ENCODE peak calls at places on chromosomes 5 and 9, in nine cellular contexts. J is choroid plexus epithelial cell, Y is lower lobe of right lung, R is Caco-2, C is brain microvascular endothelial cell, Q is ovary, B is RWPE2, U is endothelial cell of umbilical vein, X is SK-N-SH. E is an unnamed sample.

GRCh38 chr5:122110990-122111389 is 18.4 kb upstream of the ZNF474 start:
- DNase-seq in J (no peak), Y (no peak), R (no peak), C (no peak), Q (no peak), B (no peak), U (no peak), X (no peak), E (no peak)

GRCh38 chr9:119487118-119487827 is 118.0 kb upstream of the BRINP1 start:
- DNase-seq in J (no peak), Y (no peak), R (no peak), C (no peak), Q (no peak), B (no peak), U (no peak), X (no peak), E (no peak)

GRCh38 chr9:130852801-130853200 is 17.7 kb downstream of the ABL1 start:
- DNase-seq in J (no peak), Y (no peak), R (no peak), C (no peak), Q (no peak), B (no peak), U (no peak), X (no peak), E (no peak)

GRCh38 chr5:170963521-170963920 is 101.7 kb downstream of the RANBP17 start:
- DNase-seq in J (peak; percentile 62), Y (no peak), R (no peak), C (peak; percentile 52), Q (no peak), B (no peak), U (no peak), X (no peak), E (no peak)

GRCh38 chr9:37026085-37026935 is 7.8 kb downstream of the PAX5 start:
- DNase-seq in J (no peak), Y (no peak), R (no peak), C (no peak), Q (no peak), B (no peak), U (no peak), X (peak; percentile 80), E (no peak)

GRCh38 chr5:170056561-170057267 is 49.0 kb upstream of the FOXI1 start:
- DNase-seq in J (no peak), Y (no peak), R (no peak), C (no peak), Q (no peak), B (no peak), U (peak; percentile 5), X (no peak), E (no peak)

GRCh38 chr5:53480474-53481353 is at the start of gene FST:
- DNase-seq in J (peak; percentile 42), Y (peak; percentile 44), R (peak; percentile 32), C (no peak), Q (peak; percentile 20), B (no peak), U (peak; percentile 41), X (peak; percentile 75), E (no peak)

GRCh38 chr9:77291714-77292113 is 114.4 kb downstream of the VPS13A start:
- DNase-seq in J (peak; percentile 73), Y (no peak), R (no peak), C (peak; percentile 49), Q (no peak), B (no peak), U (peak; percentile 43), X (peak; percentile 15), E (peak; percentile 40)

GRCh38 chr9:123011878-123012528 is 21.5 kb upstream of the GPR21 start:
- DNase-seq in J (peak; percentile 79), Y (no peak), R (peak; percentile 10), C (no peak), Q (no peak), B (no peak), U (no peak), X (no peak), E (peak; percentile 65)

GRCh38 chr5:37198842-37199241 is 50.3 kb downstream of the CPLANE1 start:
- DNase-seq in J (peak; percentile 50), Y (no peak), R (no peak), C (no peak), Q (no peak), B (no peak), U (no peak), X (no peak), E (peak; percentile 18)

GRCh38 chr9:125763373-125763772 is 16.2 kb downstream of the PBX3 start:
- DNase-seq in J (peak; percentile 87), Y (no peak), R (no peak), C (no peak), Q (no peak), B (peak; percentile 67), U (peak; percentile 76), X (peak; percentile 17), E (no peak)

GRCh38 chr5:110371725-110372041 is 354.8 kb downstream of the TMEM232 start:
- DNase-seq in J (no peak), Y (no peak), R (no peak), C (no peak), Q (no peak), B (no peak), U (no peak), X (no peak), E (no peak)

GRCh38 chr5:55149396-55149795 is 10.6 kb upstream of the GPX8 start:
- DNase-seq in J (no peak), Y (no peak), R (no peak), C (no peak), Q (no peak), B (no peak), U (no peak), X (no peak), E (no peak)

GRCh38 chr5:142008813-142009212 is 4.0 kb downstream of the GNPDA1 start:
- DNase-seq in J (no peak), Y (no peak), R (no peak), C (no peak), Q (no peak), B (no peak), U (no peak), X (no peak), E (no peak)

GRCh38 chr5:160089549-160089948 is 29.7 kb downstream of the PWWP2A start:
- DNase-seq in J (no peak), Y (no peak), R (no peak), C (no peak), Q (no peak), B (no peak), U (no peak), X (no peak), E (no peak)

GRCh38 chr5:122170630-122171029 is 41.3 kb downstream of the ZNF474 start:
- DNase-seq in J (peak; percentile 61), Y (no peak), R (no peak), C (peak; percentile 67), Q (no peak), B (no peak), U (peak; percentile 15), X (no peak), E (no peak)

GRCh38 chr5:17304282-17304681 is 86.9 kb downstream of the BASP1 start:
- DNase-seq in J (peak; percentile 70), Y (no peak), R (no peak), C (peak; percentile 71), Q (no peak), B (no peak), U (no peak), X (no peak), E (no peak)

GRCh38 chr9:86303316-86303975 is 21.1 kb upstream of the ISCA1 start:
- DNase-seq in J (peak; percentile 82), Y (no peak), R (no peak), C (no peak), Q (no peak), B (no peak), U (peak; percentile 35), X (no peak), E (no peak)

GRCh38 chr5:171450423-171451246 is 31.2 kb downstream of the FGF18 start:
- DNase-seq in J (peak; percentile 67), Y (peak; percentile 57), R (no peak), C (peak; percentile 60), Q (peak; percentile 79), B (no peak), U (peak; percentile 70), X (no peak), E (peak; percentile 80)

GRCh38 chr9:125752070-125752628 is 5.0 kb downstream of the PBX3 start:
- DNase-seq in J (no peak), Y (no peak), R (no peak), C (no peak), Q (no peak), B (no peak), U (no peak), X (no peak), E (no peak)

GRCh38 chr5:139246394-139246793 is 47.1 kb upstream of the MATR3 start:
- DNase-seq in J (peak; percentile 46), Y (peak; percentile 54), R (no peak), C (peak; percentile 43), Q (no peak), B (peak; percentile 66), U (peak; percentile 49), X (no peak), E (peak; percentile 34)

GRCh38 chr5:78547731-78548189 is 100.8 kb downstream of the LHFPL2 start:
- DNase-seq in J (peak; percentile 93), Y (peak; percentile 56), R (no peak), C (peak; percentile 94), Q (peak; percentile 94), B (no peak), U (no peak), X (no peak), E (peak; percentile 97)

GRCh38 chr5:43604699-43605098 is 1.7 kb downstream of the NNT start:
- DNase-seq in J (no peak), Y (no peak), R (no peak), C (no peak), Q (no peak), B (no peak), U (no peak), X (no peak), E (no peak)
- H3K4me3 ChIP-seq in J (no peak overlapping the region), Y (no peak overlapping the region), R (no peak overlapping the region), C (no peak overlapping the region), Q (no peak overlapping the region), B (no peak overlapping the region), U (no peak overlapping the region), X (no peak overlapping the region), E (no peak overlapping the region)

GRCh38 chr9:133774799-133775198 is 36.6 kb upstream of the SARDH start:
- DNase-seq in J (no peak), Y (peak; percentile 45), R (no peak), C (no peak), Q (no peak), B (peak; percentile 55), U (no peak), X (no peak), E (no peak)
- TF ChIP-seq CTCF in J (no peak), Y (no peak), R (no peak), C (no peak), Q (no peak), B (no peak), U (no peak), X (no peak), E (no peak)

GRCh38 chr5:133531178-133531577 is 81.2 kb downstream of the FSTL4 start:
- DNase-seq in J (no peak), Y (no peak), R (no peak), C (no peak), Q (no peak), B (no peak), U (no peak), X (no peak), E (no peak)
- H3K4me3 ChIP-seq in J (no peak overlapping the region), Y (no peak overlapping the region), R (no peak overlapping the region), C (no peak overlapping the region), Q (no peak overlapping the region), B (no peak overlapping the region), U (no peak overlapping the region), X (no peak overlapping the region), E (no peak overlapping the region)

DNA sequence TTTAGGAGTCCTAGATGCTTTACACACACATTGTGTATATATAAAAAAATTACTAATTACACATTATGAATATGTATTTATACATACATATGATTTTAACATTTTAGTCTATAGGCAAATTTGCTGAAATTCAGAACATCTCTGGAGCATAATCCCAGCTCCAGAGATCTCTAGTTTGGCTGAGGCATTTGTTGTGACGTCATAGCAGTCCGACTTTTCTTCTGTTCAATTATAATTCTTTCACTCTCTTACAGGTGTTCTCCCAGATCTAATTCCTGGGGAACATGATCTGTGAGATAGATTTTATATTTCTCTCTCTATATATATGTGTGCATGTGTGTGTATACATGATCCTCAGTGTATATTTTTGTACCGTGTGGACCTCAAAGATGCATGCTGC is 1876.2 kb downstream of the EFNA5 start:
- DNase-seq in J (no peak), Y (no peak), R (no peak), C (no peak), Q (no peak), B (no peak), U (no peak), X (no peak), E (no peak)
- TF ChIP-seq CTCF in J (no peak), Y (no peak), R (no peak), C (no peak), Q (no peak), B (no peak), U (no peak), X (no peak), E (no peak)